ENCODE peak calls at places on chromosomes 1 and 21, in five cellular contexts. B is C1 segment of cervical spinal cord; M is HFF-Myc; R is naive thymus-derived CD8-positive, alpha-beta T cell; G is A549. L is an unnamed sample.
A peak's percentile ranks its signal among the peaks of the same experiment; 100 is the strongest.

GRCh38 chr1:103256490-103256889 is 148.2 kb upstream of the COL11A1 start:
- DNase-seq in B (no peak), M (no peak), R (no peak), G (no peak), L (no peak)

GRCh38 chr1:1891349-1892078 is 627 bp upstream of the GNB1 start:
- DNase-seq in B (peak; percentile 86), M (no peak), R (peak; percentile 18), G (peak; percentile 59), L (peak; percentile 82)

GRCh38 chr1:84862810-84863251 is 30.2 kb downstream of the LPAR3 start:
- DNase-seq in B (no peak), M (no peak), R (peak; percentile 65), G (no peak), L (peak; percentile 23)

GRCh38 chr1:47760248-47760629 is 236.9 kb downstream of the TRABD2B start:
- DNase-seq in B (no peak), M (no peak), R (no peak), G (no peak), L (no peak)

GRCh38 chr1:48749068-48749467 is 27.6 kb downstream of the BEND5 start:
- DNase-seq in B (no peak), M (no peak), R (no peak), G (no peak), L (no peak)

GRCh38 chr21:38468989-38469388 is 29.3 kb downstream of the ERG start:
- DNase-seq in B (no peak), M (no peak), R (no peak), G (peak; percentile 6), L (no peak)

GRCh38 chr1:118302145-118302544 is 117.1 kb upstream of the SPAG17 start:
- DNase-seq in B (no peak), M (no peak), R (no peak), G (no peak), L (no peak)

GRCh38 chr21:28991861-28992525 is 684 bp downstream of the LTN1 start:
- DNase-seq in B (no peak), M (no peak), R (no peak), G (no peak), L (no peak)

GRCh38 chr1:180027949-180028445 is 73.4 kb downstream of the CEP350 start:
- DNase-seq in B (no peak), M (no peak), R (no peak), G (no peak), L (no peak)

GRCh38 chr21:41011968-41012367 is 156.0 kb upstream of the BACE2 start:
- DNase-seq in B (no peak), M (no peak), R (no peak), G (no peak), L (no peak)

GRCh38 chr1:81412954-81413353 is 387.8 kb upstream of the ADGRL2 start:
- DNase-seq in B (no peak), M (no peak), R (no peak), G (no peak), L (no peak)

GRCh38 chr1:89603651-89604413 is 29.1 kb upstream of the LRRC8C start:
- DNase-seq in B (no peak), M (no peak), R (no peak), G (no peak), L (no peak)

GRCh38 chr1:204384636-204385354 is 25.1 kb upstream of the PLEKHA6 start:
- DNase-seq in B (peak; percentile 36), M (no peak), R (no peak), G (no peak), L (no peak)

GRCh38 chr1:27003745-27004470 is 8.7 kb downstream of the TENT5B start:
- DNase-seq in B (no peak), M (no peak), R (no peak), G (no peak), L (no peak)

GRCh38 chr1:30358510-30358909 is 364.9 kb downstream of the MATN1 start:
- DNase-seq in B (no peak), M (no peak), R (no peak), G (no peak), L (no peak)

GRCh38 chr1:1173793-1174415 is at the start of gene TTLL10:
- DNase-seq in B (no peak), M (no peak), R (peak; percentile 48), G (no peak), L (peak; percentile 46)

GRCh38 chr1:234955107-234955731 is 173.4 kb downstream of the TOMM20 start:
- DNase-seq in B (peak; percentile 61), M (no peak), R (no peak), G (no peak), L (no peak)

GRCh38 chr21:29436143-29436542 is 137.4 kb downstream of the BACH1 start:
- DNase-seq in B (no peak), M (no peak), R (peak; percentile 46), G (no peak), L (peak; percentile 3)

GRCh38 chr1:197400522-197400902 is 132.5 kb downstream of the CRB1 start:
- DNase-seq in B (no peak), M (no peak), R (no peak), G (no peak), L (no peak)

GRCh38 chr1:200258447-200259375 is 151.1 kb downstream of the ZNF281 start:
- DNase-seq in B (no peak), M (no peak), R (no peak), G (peak; percentile 53), L (no peak)

GRCh38 chr1:193111641-193112090 is 6.5 kb upstream of the GLRX2 start:
- DNase-seq in B (no peak), M (peak; percentile 36), R (no peak), G (no peak), L (no peak)

GRCh38 chr1:202959276-202959620 is 1.1 kb upstream of the ADIPOR1 start:
- DNase-seq in B (no peak), M (peak; percentile 36), R (no peak), G (peak; percentile 64), L (no peak)

L was measured in effector memory CD4-positive, alpha-beta T cell.